ENCODE peak calls at places on chromosome 19, in six cellular contexts. Y, X, M, T, R and A are unnamed samples.

GRCh38 chr19:7600721-7601120 is 5.1 kb downstream of the CAMSAP3 start:
- DNase-seq in X (no peak), M (no peak), R (no peak), Y (no peak), T (no peak), A (no peak)

GRCh38 chr19:48887861-48888612 is 10.5 kb downstream of the TULP2 start:
- DNase-seq in M (no peak), R (no peak), T (no peak), Y (no peak), X (no peak), A (no peak)

GRCh38 chr19:6887326-6887725 is at the start of gene ADGRE1:
- DNase-seq in X (no peak), M (no peak), T (no peak), Y (no peak), R (no peak), A (no peak)

GRCh38 chr19:15015946-15016542 is 33.2 kb upstream of the CASP14 start:
- DNase-seq in X (no peak), Y (no peak), M (no peak), T (no peak), R (no peak), A (no peak)

GRCh38 chr19:38158730-38159129 is 65.3 kb downstream of the DPF1 start:
- DNase-seq in T (no peak), X (no peak), M (no peak), R (no peak), Y (no peak), A (no peak)

GRCh38 chr19:40623403-40624239 is 22.5 kb downstream of the LTBP4 start:
- DNase-seq in M (no peak), R (peak; percentile 70), T (no peak), X (no peak), Y (peak; percentile 18), A (no peak)

GRCh38 chr19:46288896-46289588 is 7.8 kb upstream of the HIF3A start:
- DNase-seq in X (no peak), Y (peak; percentile 82), T (peak; percentile 55), M (no peak), R (peak; percentile 29), A (peak; percentile 81)

GRCh38 chr19:33177417-33177976 is 16.6 kb upstream of the LRP3 start:
- DNase-seq in X (peak; percentile 76), Y (no peak), R (no peak), T (no peak), M (no peak), A (no peak)

GRCh38 chr19:19270749-19271571 is 2.1 kb downstream of the TM6SF2 start:
- DNase-seq in R (no peak), Y (no peak), T (no peak), X (no peak), M (no peak), A (no peak)
- H3K27me3 ChIP-seq in R (no peaks in the 10 kb centered on the region), Y (peaks cover 4% of the 10 kb centered on the region), T (peaks cover 17% of the 10 kb centered on the region), X (peaks cover 10% of the 10 kb centered on the region), M (no peaks in the 10 kb centered on the region), A (no peaks in the 10 kb centered on the region)

GRCh38 chr19:11651062-11651461 is 53.8 kb downstream of the ZNF627 start:
- DNase-seq in M (no peak), Y (no peak), X (no peak), R (no peak), T (no peak), A (no peak)

GRCh38 chr19:11652492-11652891 is 55.2 kb downstream of the ZNF627 start:
- DNase-seq in M (no peak), X (no peak), R (no peak), Y (no peak), T (no peak), A (no peak)

GRCh38 chr19:11649941-11650340 is 52.7 kb downstream of the ZNF627 start:
- DNase-seq in R (no peak), M (no peak), X (no peak), T (no peak), Y (peak; percentile 5), A (no peak)

GRCh38 chr19:11656535-11656934 is 59.3 kb downstream of the ZNF627 start:
- DNase-seq in Y (no peak), T (no peak), R (no peak), X (no peak), M (no peak), A (no peak)

GRCh38 chr19:11652056-11652455 is 54.8 kb downstream of the ZNF627 start:
- DNase-seq in R (no peak), M (no peak), X (no peak), Y (no peak), T (no peak), A (no peak)
- H3K27ac ChIP-seq in R (no peak overlapping the region), M (no peak overlapping the region), X (no peak overlapping the region), Y (no peak overlapping the region), T (no peak overlapping the region), A (no peak overlapping the region)

DNA sequence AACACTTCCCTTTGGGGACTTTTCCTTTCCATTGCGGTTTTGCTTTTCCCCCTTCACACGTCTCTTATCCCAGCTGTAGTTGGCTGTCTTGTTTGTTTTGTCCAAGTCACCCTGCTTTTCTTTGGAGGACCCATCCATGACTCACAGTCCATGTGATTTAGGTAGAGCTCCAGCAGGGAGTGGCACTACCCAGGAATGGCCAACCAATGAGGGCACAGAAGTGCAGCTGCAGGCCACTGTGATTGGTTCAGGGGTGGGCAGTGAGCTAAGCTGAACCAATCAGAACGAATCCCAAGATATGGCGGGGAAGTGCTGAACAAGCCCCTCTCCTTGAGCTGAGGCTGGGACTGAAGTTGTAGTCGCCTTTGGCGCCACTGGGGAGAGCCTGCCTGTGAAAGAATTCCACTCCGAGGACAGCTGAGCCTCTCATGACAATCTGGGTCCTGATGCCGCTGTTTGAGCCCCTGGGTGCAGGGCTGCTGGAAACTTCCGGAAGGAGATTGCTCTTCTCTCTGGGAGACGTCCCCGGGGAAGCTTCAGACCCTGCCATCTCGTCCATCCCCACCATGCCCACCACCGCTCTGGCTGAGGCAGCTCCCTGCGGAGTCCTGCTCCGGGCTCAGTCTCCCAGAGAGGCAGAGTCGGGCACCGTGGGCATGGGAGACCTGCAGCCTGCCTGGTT is 62.9 kb upstream of the URI1 start:
- DNase-seq in T (no peak), M (no peak), Y (peak; percentile 10), X (no peak), R (no peak), A (peak; percentile 74)
- H3K27me3 ChIP-seq in T (peaks cover 69% of the 10 kb centered on the region), M (no peaks in the 10 kb centered on the region), Y (no peaks in the 10 kb centered on the region), X (peaks cover 8% of the 10 kb centered on the region), R (no peaks in the 10 kb centered on the region), A (peaks cover 55% of the 10 kb centered on the region)

GRCh38 chr19:51325161-51325979 is 13.9 kb downstream of the IGLON5 start:
- DNase-seq in R (no peak), T (no peak), Y (no peak), X (no peak), M (no peak), A (no peak)
- H3K27ac ChIP-seq in R (no peak overlapping the region), T (no peak overlapping the region), Y (no peak overlapping the region), X (no peak overlapping the region), M (no peak overlapping the region), A (no peak overlapping the region)

GRCh38 chr19:29042450-29042849 is 170.5 kb downstream of the UQCRFS1 start:
- DNase-seq in X (no peak), T (no peak), M (no peak), Y (no peak), R (no peak), A (no peak)
- H3K27me3 ChIP-seq in X (no peaks in the 10 kb centered on the region), T (peaks cover 59% of the 10 kb centered on the region), M (no peaks in the 10 kb centered on the region), Y (no peaks in the 10 kb centered on the region), R (no peaks in the 10 kb centered on the region), A (no peaks in the 10 kb centered on the region)

DNA sequence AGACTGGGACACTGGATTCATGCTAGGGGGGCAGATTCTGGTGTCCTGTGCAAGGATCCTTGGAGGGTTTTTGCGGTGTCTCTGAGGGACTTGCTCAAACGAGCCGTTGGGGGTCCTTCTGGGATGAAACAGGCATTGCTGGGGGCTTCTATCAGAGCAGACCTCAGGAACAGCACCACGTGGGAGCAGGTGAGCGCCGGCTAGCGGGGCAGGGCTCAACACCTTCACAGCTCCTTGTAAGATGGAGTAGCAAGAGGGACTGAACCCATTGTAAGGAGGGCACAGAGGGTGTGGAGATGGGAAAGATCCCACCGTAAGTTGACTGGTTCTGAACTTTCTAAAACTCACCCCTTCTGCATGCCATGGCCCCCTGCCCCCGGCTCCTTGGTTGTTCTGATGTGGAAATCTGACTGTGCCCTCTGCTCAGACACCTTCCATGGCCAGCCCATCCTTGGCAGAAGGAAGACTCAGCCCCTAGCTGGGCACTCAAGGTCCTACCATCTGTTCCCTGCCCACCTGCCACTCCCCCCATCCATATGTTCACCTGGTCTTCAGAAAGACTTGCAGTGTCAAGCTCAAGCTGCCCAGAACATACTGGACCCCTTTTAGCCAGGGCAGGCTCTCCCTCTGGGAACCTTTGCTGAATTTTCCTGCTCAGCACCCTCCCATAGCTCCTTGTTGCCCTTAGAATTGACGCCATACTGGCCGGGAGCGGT is 1.2 kb downstream of the SLC27A1 start:
- DNase-seq in R (no peak), Y (no peak), T (no peak), X (no peak), M (no peak), A (no peak)
- H3K27ac ChIP-seq in R (no peak overlapping the region), Y (no peak overlapping the region), T (peak overlapping the region; percentile 36), X (no peak overlapping the region), M (peak overlapping the region; percentile 93), A (peak overlapping the region; percentile 95)